ENCODE peak calls at places on chromosomes 13 and 19, in ten cellular contexts. K is dorsolateral prefrontal cortex, H is BJ, L is brain microvascular endothelial cell, S is fibroblast of mammary gland, E is AG10803, F is left lung, W is nephron progenitor cell, D is endothelial cell, J is pancreas. N is an unnamed sample.

GRCh38 chr13:48253849-48254248 is 20.8 kb downstream of the ITM2B start:
- DNase-seq in D (no peak), E (no peak), K (no peak), W (no peak), S (no peak), L (no peak), H (no peak), J (no peak), F (no peak), N (no peak)

GRCh38 chr19:4077011-4077382 is 10.3 kb upstream of the ZBTB7A start:
- DNase-seq in J (no peak), H (no peak), E (no peak), S (no peak), F (no peak), L (no peak), K (no peak), W (no peak), D (no peak), N (no peak)

GRCh38 chr19:33629826-33630375 is 8.1 kb downstream of the CHST8 start:
- DNase-seq in H (no peak), D (no peak), J (no peak), E (no peak), K (no peak), W (no peak), S (no peak), L (no peak), F (no peak), N (no peak)

GRCh38 chr13:94550030-94550738 is 45.8 kb downstream of the TGDS start:
- DNase-seq in S (peak; percentile 52), W (no peak), L (peak; percentile 46), F (no peak), E (peak; percentile 49), H (no peak), J (no peak), D (no peak), K (no peak), N (no peak)

GRCh38 chr13:73303858-73304257 is 245.1 kb downstream of the KLF5 start:
- DNase-seq in K (peak; percentile 47), J (no peak), D (no peak), F (no peak), W (no peak), E (peak; percentile 3), H (peak; percentile 9), L (peak; percentile 11), S (peak; percentile 54), N (no peak)

GRCh38 chr13:68506888-68507551 is 1276.9 kb upstream of the PCDH9 start:
- DNase-seq in E (no peak), D (no peak), W (peak; percentile 19), K (no peak), H (no peak), F (no peak), S (no peak), L (no peak), J (no peak), N (no peak)

GRCh38 chr13:79936368-79937136 is 404.4 kb downstream of the SPRY2 start:
- DNase-seq in D (no peak), J (no peak), E (peak; percentile 100), W (no peak), K (peak; percentile 45), L (peak; percentile 99), S (peak; percentile 99), H (peak; percentile 99), F (no peak), N (no peak)

GRCh38 chr19:48415395-48415794 is 21.9 kb downstream of the GRIN2D start:
- DNase-seq in F (peak; percentile 90), J (peak; percentile 80), L (peak; percentile 65), S (peak; percentile 60), E (peak; percentile 53), D (peak; percentile 65), W (peak; percentile 65), H (no peak), K (peak; percentile 53), N (no peak)

GRCh38 chr19:40421468-40421778 is 4.4 kb downstream of the SERTAD1 start:
- DNase-seq in F (no peak), K (no peak), J (no peak), D (no peak), E (no peak), H (no peak), S (no peak), W (no peak), L (no peak), N (no peak)
- TF ChIP-seq CTCF in F (no peak), K (no peak), J (no peak), D (no peak), E (no peak), H (no peak), S (no peak), W (no peak), L (no peak), N (no peak)

GRCh38 chr13:98482476-98483444 is 94.1 kb downstream of the STK24 start:
- DNase-seq in F (peak; percentile 77), D (no peak), H (no peak), S (peak; percentile 79), W (no peak), E (peak; percentile 86), J (peak; percentile 84), K (no peak), L (peak; percentile 85), N (no peak)
- TF ChIP-seq CTCF in F (no peak), D (no peak), H (peak; percentile 21), S (no peak), W (no peak), E (peak; percentile 27), J (no peak), K (no peak), L (peak; percentile 47), N (no peak)

GRCh38 chr19:18995804-18996241 is 37.5 kb downstream of the SUGP2 start:
- DNase-seq in K (peak; percentile 83), W (peak; percentile 45), L (peak; percentile 88), S (peak; percentile 91), H (peak; percentile 50), E (peak; percentile 86), D (peak; percentile 50), J (no peak), F (peak; percentile 63), N (no peak)
- TF ChIP-seq CTCF in K (peak; percentile 64), W (peak; percentile 22), L (peak; percentile 87), S (peak; percentile 72), H (peak; percentile 88), E (peak; percentile 75), D (no peak), J (peak; percentile 13), F (peak; percentile 34), N (no peak)

GRCh38 chr13:88979465-88980180 is 1308.5 kb downstream of the SLITRK5 start:
- DNase-seq in H (no peak), D (no peak), E (no peak), J (no peak), W (no peak), S (no peak), L (no peak), K (no peak), F (no peak), N (no peak)
- TF ChIP-seq CTCF in H (no peak), D (no peak), E (no peak), J (no peak), W (no peak), S (no peak), L (peak; percentile 34), K (no peak), F (no peak), N (no peak)

GRCh38 chr19:11496391-11497163 is 9.1 kb downstream of the ZNF653 start:
- DNase-seq in L (peak; percentile 84), J (peak; percentile 80), K (peak; percentile 78), S (peak; percentile 89), E (peak; percentile 81), D (peak; percentile 81), H (peak; percentile 24), F (peak; percentile 52), W (peak; percentile 77), N (peak; percentile 56)
- TF ChIP-seq CTCF in L (peak; percentile 89), J (peak; percentile 36), K (peak; percentile 57), S (peak; percentile 77), E (peak; percentile 70), D (peak; percentile 73), H (peak; percentile 84), F (peak; percentile 75), W (peak; percentile 71), N (no peak)

GRCh38 chr19:7522072-7522922 is at the start of gene MCOLN1:
- DNase-seq in H (peak; percentile 61), D (peak; percentile 100), K (peak; percentile 98), E (peak; percentile 94), S (peak; percentile 94), L (peak; percentile 95), F (peak; percentile 100), J (peak; percentile 100), W (peak; percentile 100), N (peak; percentile 99)
- TF ChIP-seq CTCF in H (no peak), D (no peak), K (no peak), E (no peak), S (no peak), L (no peak), F (no peak), J (no peak), W (no peak), N (no peak)

GRCh38 chr19:28705008-28705407 is 507.9 kb downstream of the UQCRFS1 start:
- DNase-seq in J (no peak), H (no peak), L (peak; percentile 80), S (peak; percentile 87), W (no peak), F (no peak), D (no peak), K (no peak), E (peak; percentile 85), N (no peak)
- TF ChIP-seq CTCF in J (no peak), H (peak; percentile 71), L (peak; percentile 72), S (peak; percentile 59), W (peak; percentile 30), F (no peak), D (no peak), K (no peak), E (peak; percentile 78), N (no peak)

GRCh38 chr13:67443901-67444300 is 213.8 kb upstream of the PCDH9 start:
- DNase-seq in E (no peak), F (no peak), H (no peak), W (no peak), S (no peak), J (no peak), K (no peak), D (no peak), L (no peak), N (no peak)

GRCh38 chr13:67440240-67440639 is 210.1 kb upstream of the PCDH9 start:
- DNase-seq in S (no peak), E (no peak), L (no peak), H (no peak), D (no peak), W (no peak), F (no peak), K (no peak), J (no peak), N (no peak)

GRCh38 chr13:67439365-67439764 is 209.2 kb upstream of the PCDH9 start:
- DNase-seq in W (no peak), F (no peak), E (no peak), D (no peak), H (no peak), J (no peak), L (no peak), K (no peak), S (no peak), N (no peak)

GRCh38 chr13:67437246-67437645 is 207.1 kb upstream of the PCDH9 start:
- DNase-seq in H (no peak), W (no peak), E (no peak), L (no peak), S (no peak), F (no peak), D (no peak), J (no peak), K (no peak), N (no peak)

DNA sequence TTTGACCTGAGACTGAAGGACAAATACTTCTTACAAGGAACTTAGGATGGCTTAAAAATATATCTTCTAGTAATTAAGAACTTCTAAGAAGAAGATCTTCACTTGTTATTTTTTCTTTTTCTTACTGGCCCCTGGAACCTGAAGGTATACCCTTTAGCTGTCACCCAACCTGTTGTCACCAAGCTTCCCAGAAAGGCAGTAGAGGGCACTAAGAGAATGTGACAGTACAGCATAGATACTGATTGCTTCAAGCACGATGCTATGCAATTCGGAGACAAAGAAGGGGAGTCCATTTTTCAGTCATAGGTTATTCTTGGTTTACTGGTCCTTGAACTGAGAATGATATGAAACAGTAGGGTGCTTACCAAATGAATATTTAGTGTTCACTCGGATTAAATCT is 208.3 kb upstream of the PCDH9 start:
- DNase-seq in W (no peak), J (no peak), E (no peak), D (no peak), S (no peak), H (no peak), F (no peak), L (no peak), K (no peak), N (no peak)
- TF ChIP-seq CTCF in W (no peak), J (no peak), E (no peak), D (no peak), S (no peak), H (no peak), F (no peak), L (peak; percentile 25), K (peak; percentile 40), N (no peak)

N was measured in activated B cell treated with CpG ODN at 0.5 μM for 24 hours.